ENCODE peak calls at places on chromosomes 13 and 19, in seven cellular contexts. N, I, Z, B, A, E and W are unnamed samples.

GRCh38 chr19:30173593-30174356 is 198.4 kb upstream of the ZNF536 start:
- DNase-seq in B (no peak), A (no peak), Z (no peak), E (no peak), N (no peak), I (no peak), W (no peak)

GRCh38 chr13:44703371-44703770 is 127.2 kb upstream of the TSC22D1 start:
- DNase-seq in Z (no peak), A (no peak), B (no peak), N (no peak), E (no peak), I (no peak), W (no peak)

GRCh38 chr19:17766543-17767131 is 15.4 kb downstream of the FCHO1 start:
- DNase-seq in Z (peak), I (peak), A (peak), B (peak), E (peak), N (peak), W (no peak)

GRCh38 chr19:2123682-2124387 is 27.1 kb downstream of the IZUMO4 start:
- DNase-seq in B (no peak), I (peak), E (no peak), Z (no peak), A (no peak), N (no peak), W (no peak)

GRCh38 chr19:11434703-11435056 is 241 bp downstream of the ODAD3 start:
- DNase-seq in B (no peak), Z (no peak), I (no peak), E (no peak), A (no peak), N (no peak), W (no peak)

GRCh38 chr13:75703768-75704167 is 67.6 kb downstream of the LMO7 start:
- DNase-seq in Z (no peak), B (no peak), A (no peak), N (no peak), I (no peak), E (no peak), W (no peak)

GRCh38 chr19:39308531-39309304 is 11.9 kb downstream of the LRFN1 start:
- DNase-seq in B (no peak), A (no peak), Z (peak), E (no peak), I (no peak), N (peak), W (no peak)

GRCh38 chr19:44303976-44304568 is 753 bp downstream of the ZNF235 start:
- DNase-seq in N (no peak), B (no peak), I (no peak), Z (no peak), E (no peak), A (peak), W (no peak)

GRCh38 chr19:54271106-54271505 is 9.8 kb downstream of the LILRB2 start:
- DNase-seq in B (no peak), E (no peak), A (no peak), Z (no peak), N (peak), I (peak), W (no peak)

GRCh38 chr19:13748169-13748884 is 16.0 kb upstream of the MRI1 start:
- DNase-seq in N (no peak), E (no peak), A (peak), Z (no peak), B (no peak), I (no peak), W (no peak)

GRCh38 chr19:23867895-23868294 is 46.8 kb upstream of the ZNF726 start:
- DNase-seq in I (no peak), Z (no peak), N (no peak), B (no peak), E (no peak), A (no peak), W (no peak)

GRCh38 chr19:51368366-51369282 is at the start of gene CLDND2:
- DNase-seq in A (peak), E (no peak), N (no peak), Z (no peak), I (no peak), B (no peak), W (no peak)

GRCh38 chr13:40445557-40445990 is 220.9 kb downstream of the FOXO1 start:
- DNase-seq in B (peak), E (no peak), N (peak), A (peak), Z (no peak), I (peak), W (no peak)

GRCh38 chr19:56403261-56403660 is 871 bp upstream of the ZNF583 start:
- DNase-seq in B (no peak), A (peak), Z (no peak), I (no peak), N (no peak), E (no peak), W (no peak)

GRCh38 chr19:45935267-45935666 is 20.7 kb upstream of the NANOS2 start:
- DNase-seq in I (peak), N (no peak), E (no peak), B (no peak), Z (no peak), A (no peak), W (no peak)

GRCh38 chr13:51636349-51636890 is 52.2 kb downstream of the WDFY2 start:
- DNase-seq in A (no peak), Z (no peak), B (no peak), E (no peak), I (no peak), N (no peak), W (no peak)

GRCh38 chr19:39546599-39546998 is 6.6 kb upstream of the EID2 start:
- DNase-seq in B (no peak), E (no peak), I (no peak), Z (no peak), A (no peak), N (no peak), W (no peak)

GRCh38 chr19:14517446-14517839 is 754 bp downstream of the DNAJB1 start:
- DNase-seq in B (peak), A (no peak), I (no peak), N (peak), E (peak), Z (no peak), W (no peak)

GRCh38 chr19:51687791-51688664 is 5.1 kb upstream of the SPACA6 start:
- DNase-seq in I (peak), B (peak), E (peak), Z (peak), A (no peak), N (peak), W (no peak)

GRCh38 chr19:10214784-10215183 is 16.3 kb downstream of the S1PR2 start:
- DNase-seq in Z (no peak), I (no peak), N (no peak), A (no peak), B (no peak), E (no peak), W (no peak)

GRCh38 chr13:32314271-32314967 is 744 bp downstream of the ZAR1L start:
- DNase-seq in A (no peak), B (peak), I (peak), E (peak), Z (no peak), N (peak), W (no peak)

GRCh38 chr19:48735031-48735615 is 5.3 kb downstream of the RASIP1 start:
- DNase-seq in Z (peak), N (no peak), B (no peak), E (no peak), I (no peak), A (no peak), W (no peak)

GRCh38 chr19:48836089-48837017 is at the start of gene HSD17B14:
- DNase-seq in I (no peak), Z (peak), B (peak), E (peak), N (peak), A (no peak), W (no peak)

GRCh38 chr19:14672043-14672872 is 2.4 kb downstream of the ADGRE3 start:
- DNase-seq in Z (no peak), E (no peak), N (no peak), I (no peak), B (no peak), A (no peak), W (no peak)

GRCh38 chr13:106617561-106617960 is 49.6 kb upstream of the ARGLU1 start:
- DNase-seq in B (no peak), A (no peak), I (no peak), N (no peak), E (no peak), Z (no peak), W (no peak)

GRCh38 chr13:76884571-76885202 is 1.5 kb downstream of the KCTD12 start:
- DNase-seq in B (peak), I (no peak), N (no peak), Z (no peak), E (no peak), A (no peak), W (no peak)

GRCh38 chr19:45200614-45201013 is 22.0 kb downstream of the BLOC1S3 start:
- DNase-seq in A (no peak), E (no peak), B (peak), N (no peak), Z (no peak), I (no peak), W (no peak)

GRCh38 chr19:5351731-5352228 is 11.2 kb upstream of the PTPRS start:
- DNase-seq in Z (no peak), A (no peak), N (no peak), I (no peak), B (no peak), E (no peak), W (no peak)